ENCODE peak calls at places on chromosome 17, in eight cellular contexts. C is tibial nerve, Y is esophagus muscularis mucosa, B is IMR-90, K is ovary, A is testis, T is body of pancreas, I is stomach. G is an unnamed sample.

GRCh38 chr17:73343168-73343634 is 31.4 kb upstream of the CDC42EP4 start:
- DNase-seq in T (no peak), I (no peak), K (peak; percentile 83), Y (no peak), A (peak; percentile 73), B (peak; percentile 88), C (peak; percentile 53), G (no peak)

GRCh38 chr17:65103431-65103830 is 33.7 kb upstream of the RGS9 start:
- DNase-seq in A (no peak), C (no peak), B (no peak), I (no peak), T (no peak), Y (no peak), K (no peak), G (no peak)

GRCh38 chr17:46876353-46876887 is 25.0 kb downstream of the WNT9B start:
- DNase-seq in A (no peak), I (peak; percentile 86), B (no peak), K (no peak), T (peak; percentile 90), C (no peak), Y (no peak), G (no peak)

GRCh38 chr17:46841561-46842379 is 9.6 kb upstream of the WNT9B start:
- DNase-seq in K (no peak), Y (no peak), I (no peak), B (no peak), C (no peak), A (peak; percentile 50), T (peak; percentile 44), G (no peak)

GRCh38 chr17:33642002-33642401 is 348.9 kb upstream of the ASIC2 start:
- DNase-seq in T (no peak), I (no peak), Y (no peak), K (no peak), C (no peak), A (no peak), B (no peak), G (no peak)

GRCh38 chr17:79624658-79625478 is 14.0 kb upstream of the RBFOX3 start:
- DNase-seq in C (no peak), I (no peak), T (no peak), B (no peak), K (no peak), Y (peak; percentile 89), A (peak; percentile 7), G (no peak)

GRCh38 chr17:78839173-78839761 is 1.3 kb downstream of the USP36 start:
- DNase-seq in I (no peak), B (peak; percentile 86), C (no peak), T (no peak), A (no peak), Y (no peak), K (no peak), G (peak; percentile 44)

GRCh38 chr17:76497979-76498885 is 3.0 kb downstream of the RHBDF2 start:
- DNase-seq in T (peak; percentile 81), K (peak; percentile 68), Y (no peak), I (peak; percentile 81), B (peak; percentile 93), C (no peak), A (peak; percentile 87), G (peak; percentile 93)

GRCh38 chr17:9217151-9218067 is 196.1 kb downstream of the NTN1 start:
- DNase-seq in A (no peak), C (no peak), I (no peak), B (peak; percentile 62), Y (no peak), T (no peak), K (no peak), G (no peak)

GRCh38 chr17:18055597-18055996 is 16.4 kb downstream of the GID4 start:
- DNase-seq in A (no peak), Y (no peak), I (no peak), B (no peak), K (no peak), C (no peak), T (no peak), G (no peak)

GRCh38 chr17:72305472-72305871 is 184.7 kb downstream of the SOX9 start:
- DNase-seq in B (no peak), Y (no peak), T (no peak), K (no peak), C (no peak), A (no peak), I (no peak), G (no peak)

GRCh38 chr17:64339516-64340475 is 50.9 kb downstream of the PECAM1 start:
- DNase-seq in T (no peak), Y (no peak), B (no peak), A (no peak), K (no peak), I (no peak), C (no peak), G (no peak)

GRCh38 chr17:12256380-12256995 is 235.8 kb downstream of the MAP2K4 start:
- DNase-seq in A (peak; percentile 71), Y (no peak), B (peak; percentile 81), K (peak; percentile 39), T (peak; percentile 34), I (peak; percentile 53), C (peak; percentile 22), G (peak; percentile 39)

GRCh38 chr17:59756236-59756818 is 48.9 kb downstream of the VMP1 start:
- DNase-seq in C (no peak), T (no peak), Y (no peak), A (no peak), K (no peak), B (peak; percentile 74), I (no peak), G (peak; percentile 94)

GRCh38 chr17:33871720-33872535 is 383.2 kb upstream of the CCL2 start:
- DNase-seq in B (no peak), Y (no peak), I (no peak), C (no peak), T (no peak), A (no peak), K (no peak), G (no peak)

GRCh38 chr17:40190197-40191021 is 13.1 kb downstream of the RAPGEFL1 start:
- DNase-seq in K (no peak), I (no peak), B (no peak), A (no peak), T (no peak), C (no peak), Y (no peak), G (peak; percentile 22)

GRCh38 chr17:78375401-78376079 is 2.9 kb upstream of the PGS1 start:
- DNase-seq in A (no peak), T (peak; percentile 33), B (peak; percentile 98), I (no peak), C (no peak), K (no peak), Y (no peak), G (peak; percentile 73)

GRCh38 chr17:60514053-60514452 is 12.0 kb downstream of the APPBP2 start:
- DNase-seq in A (no peak), T (no peak), K (no peak), C (no peak), B (no peak), Y (no peak), I (no peak), G (no peak)

GRCh38 chr17:73644145-73645049 is at the start of gene SDK2:
- DNase-seq in K (no peak), C (no peak), A (peak; percentile 32), B (no peak), I (peak; percentile 22), T (no peak), Y (no peak), G (no peak)

GRCh38 chr17:65173284-65173793 is 36.2 kb downstream of the RGS9 start:
- DNase-seq in C (no peak), I (peak; percentile 42), T (no peak), B (peak; percentile 55), K (no peak), A (peak; percentile 18), Y (no peak), G (peak; percentile 54)

DNA sequence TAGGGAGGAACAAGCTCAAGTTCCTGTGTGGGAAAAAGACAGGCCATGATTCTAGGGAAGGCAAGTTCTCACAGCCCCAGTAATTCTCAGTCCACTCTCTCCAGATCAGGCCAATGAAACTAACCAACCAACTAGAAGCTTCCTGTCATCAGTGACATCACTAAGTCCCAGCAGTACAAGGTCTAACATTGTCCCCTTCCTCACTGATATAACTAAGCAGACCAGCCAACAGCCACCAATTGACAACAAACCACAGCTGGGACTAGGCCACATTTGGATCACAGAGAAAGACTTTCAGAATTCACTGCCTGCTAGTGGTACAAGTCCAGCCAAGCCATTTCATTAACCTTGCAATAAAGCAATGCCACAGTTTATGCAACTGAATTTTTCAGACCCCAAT is 94.0 kb downstream of the CACNG1 start:
- DNase-seq in A (no peak), B (no peak), C (no peak), Y (no peak), I (no peak), T (no peak), K (no peak), G (no peak)
- TF ChIP-seq POLR2A in A (no peak), B (no peak), C (no peak), Y (no peak), I (no peak), T (no peak), K (no peak), G (no peak)

DNA sequence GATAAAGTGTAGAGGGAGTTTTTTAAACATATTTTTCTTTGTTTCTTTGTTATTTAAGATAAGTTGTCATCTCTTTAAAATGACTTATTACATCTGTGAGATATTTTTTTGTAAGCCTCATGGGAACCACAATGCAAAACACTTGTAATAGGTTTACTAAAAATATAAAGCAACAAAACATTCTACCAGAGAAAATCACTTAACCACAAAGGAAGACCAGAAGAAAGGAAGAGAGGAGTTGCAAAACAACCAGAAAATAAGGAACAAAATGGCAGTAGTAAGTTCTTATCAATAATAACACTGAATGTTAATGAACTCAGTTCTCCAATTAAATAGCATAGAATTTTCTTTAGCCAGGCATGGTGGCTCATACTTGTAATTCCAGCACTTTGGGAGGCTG is 22.9 kb downstream of the DHRS7B start:
- DNase-seq in C (no peak), A (no peak), I (no peak), B (no peak), K (no peak), Y (no peak), T (no peak), G (no peak)
- H3K9me3 ChIP-seq in C (peaks cover 7% of the 10 kb centered on the region), A (no peaks in the 10 kb centered on the region), I (peaks cover 4% of the 10 kb centered on the region), B (no peaks in the 10 kb centered on the region), K (no peaks in the 10 kb centered on the region), Y (no peaks in the 10 kb centered on the region), T (no peaks in the 10 kb centered on the region), G (no peaks in the 10 kb centered on the region)

DNA sequence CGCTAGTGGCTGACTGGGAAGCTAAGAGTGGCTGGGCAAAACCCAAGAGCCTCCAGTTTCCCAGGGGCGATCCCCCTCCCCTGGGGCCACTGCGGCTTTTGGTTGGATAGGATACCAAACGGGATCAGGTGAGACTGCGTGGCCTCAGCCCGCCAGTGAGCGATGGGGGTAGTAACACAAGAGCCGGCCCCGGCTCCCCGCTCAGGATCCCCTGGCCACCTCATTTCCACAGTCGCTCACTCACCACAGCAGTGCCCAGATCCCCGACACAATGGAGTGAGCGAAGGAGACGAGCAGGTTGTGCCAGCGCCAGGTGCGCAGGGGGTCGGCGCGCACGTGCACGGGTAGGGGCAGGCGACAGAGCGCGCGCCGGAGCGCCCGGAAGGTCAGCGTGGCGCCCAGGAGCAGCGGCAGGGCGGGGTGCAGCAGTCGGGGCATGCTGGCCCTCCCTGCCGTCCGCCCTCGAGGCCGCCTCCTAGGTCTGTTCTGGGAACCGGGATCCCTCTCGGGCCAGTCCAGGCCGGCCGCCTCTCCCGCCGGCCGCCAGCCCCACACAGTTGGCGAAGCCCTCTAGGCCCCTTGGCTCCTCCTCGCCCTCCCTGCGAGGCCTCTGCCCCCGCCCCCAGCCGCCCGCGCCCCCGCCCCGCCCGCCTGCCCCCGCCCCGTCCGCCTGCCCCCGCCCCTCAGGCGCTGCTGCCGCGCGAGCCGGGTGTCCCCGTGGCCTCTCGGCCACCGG is at the start of gene TLCD1:
- DNase-seq in A (peak; percentile 61), I (peak; percentile 73), C (no peak), T (peak; percentile 69), B (peak; percentile 74), Y (no peak), K (peak; percentile 53), G (peak; percentile 58)
- TF ChIP-seq POLR2A in A (no peak), I (no peak), C (no peak), T (no peak), B (peak; percentile 63), Y (no peak), K (no peak), G (peak; percentile 74)

GRCh38 chr17:53219821-53220220 is 602.9 kb upstream of the KIF2B start:
- DNase-seq in I (no peak), A (no peak), T (no peak), K (no peak), Y (no peak), B (no peak), C (no peak), G (no peak)
- H3K9me3 ChIP-seq in I (peaks cover 4% of the 10 kb centered on the region), A (no peaks in the 10 kb centered on the region), T (no peaks in the 10 kb centered on the region), K (no peaks in the 10 kb centered on the region), Y (no peaks in the 10 kb centered on the region), B (peaks cover 2% of the 10 kb centered on the region), C (peaks cover 15% of the 10 kb centered on the region), G (no peaks in the 10 kb centered on the region)